ENCODE peak calls at places on chromosomes 11 and 22, in four cellular contexts. A, B, H and T are unnamed samples.
A peak's percentile ranks its signal among the peaks of the same experiment; 100 is the strongest.

GRCh38 chr11:69151811-69152210 is 3.9 kb upstream of the SMIM38 start:
- DNase-seq in A (no peak), H (no peak), B (peak; percentile 49), T (peak; percentile 51)

GRCh38 chr11:68838572-68838964 is 3.1 kb downstream of the CPT1A start:
- DNase-seq in A (no peak), H (no peak), B (no peak), T (no peak)

GRCh38 chr22:41021655-41022454 is 70.5 kb upstream of the EP300 start:
- DNase-seq in B (peak; percentile 73), A (peak; percentile 16), H (no peak), T (peak; percentile 68)

GRCh38 chr11:31326470-31327148 is 42.9 kb downstream of the DCDC1 start:
- DNase-seq in H (no peak), B (no peak), A (no peak), T (no peak)

GRCh38 chr11:36073411-36074203 is 129.7 kb downstream of the LDLRAD3 start:
- DNase-seq in B (no peak), A (peak; percentile 92), H (no peak), T (no peak)

GRCh38 chr11:61747389-61748285 is 4.8 kb upstream of the MYRF start:
- DNase-seq in A (peak; percentile 59), B (peak; percentile 77), H (peak; percentile 41), T (peak; percentile 89)

GRCh38 chr11:28903716-28904115 is 795.5 kb downstream of the METTL15 start:
- DNase-seq in B (no peak), H (no peak), A (peak; percentile 3), T (no peak)

GRCh38 chr11:44623716-44624491 is 58.4 kb downstream of the CD82 start:
- DNase-seq in A (peak; percentile 43), H (no peak), B (no peak), T (peak; percentile 20)

GRCh38 chr11:62457474-62457873 is 38.6 kb downstream of the SCGB1A1 start:
- DNase-seq in A (no peak), H (no peak), B (no peak), T (no peak)

GRCh38 chr11:61268588-61269250 is 26.4 kb downstream of the VWCE start:
- DNase-seq in B (no peak), H (no peak), A (no peak), T (no peak)

GRCh38 chr22:35721954-35722353 is 4.3 kb downstream of the APOL5 start:
- DNase-seq in H (no peak), A (no peak), B (no peak), T (no peak)

GRCh38 chr22:49657275-49657973 is 170.2 kb downstream of the BRD1 start:
- DNase-seq in H (no peak), A (no peak), B (peak; percentile 23), T (no peak)

GRCh38 chr11:83335446-83336070 is 49.4 kb upstream of the CCDC90B start:
- DNase-seq in B (no peak), H (no peak), A (no peak), T (no peak)

GRCh38 chr11:68383976-68384501 is 71.6 kb downstream of the LRP5 start:
- DNase-seq in H (peak; percentile 33), B (peak; percentile 73), A (peak; percentile 40), T (peak; percentile 76)

GRCh38 chr22:39960791-39961746 is 872 bp downstream of the TMA7B start:
- DNase-seq in A (peak; percentile 98), H (no peak), B (no peak), T (no peak)

GRCh38 chr11:79241205-79241604 is 199.6 kb downstream of the TENM4 start:
- DNase-seq in A (no peak), H (no peak), B (no peak), T (no peak)

GRCh38 chr11:19768815-19769214 is 56.2 kb downstream of the NAV2 start:
- DNase-seq in H (no peak), A (no peak), B (no peak), T (no peak)

GRCh38 chr11:95723353-95723942 is 66.1 kb downstream of the FAM76B start:
- DNase-seq in A (no peak), H (no peak), B (no peak), T (no peak)

GRCh38 chr22:41474878-41475451 is 6.0 kb downstream of the ACO2 start:
- DNase-seq in A (no peak), H (no peak), B (no peak), T (no peak)

GRCh38 chr22:38700271-38700788 is 413 bp downstream of the JOSD1 start:
- DNase-seq in A (no peak), B (peak; percentile 46), H (no peak), T (no peak)

GRCh38 chr11:4454031-4454430 is 4.9 kb downstream of the OR52K2 start:
- DNase-seq in H (no peak), B (no peak), A (no peak), T (no peak)

GRCh38 chr11:2305140-2305861 is 3.5 kb downstream of the TSPAN32 start:
- DNase-seq in H (peak; percentile 38), A (peak; percentile 58), B (peak; percentile 69), T (peak; percentile 85)

GRCh38 chr11:31805037-31805628 is 6.0 kb downstream of the PAX6 start:
- DNase-seq in A (no peak), B (peak; percentile 55), H (no peak), T (peak; percentile 67)

GRCh38 chr22:37472418-37473006 is 13.7 kb downstream of the MFNG start:
- DNase-seq in H (no peak), B (peak; percentile 53), A (peak; percentile 28), T (peak; percentile 63)

GRCh38 chr11:117010808-117011540 is 87.3 kb downstream of the SIK3 start:
- DNase-seq in H (no peak), B (no peak), A (peak; percentile 92), T (no peak)

GRCh38 chr11:133934599-133935550 is 21.9 kb downstream of the IGSF9B start:
- DNase-seq in B (peak; percentile 84), A (peak; percentile 19), H (no peak), T (no peak)

GRCh38 chr11:110366234-110366633 is 63.5 kb upstream of the FDX1 start:
- DNase-seq in H (no peak), A (peak; percentile 28), B (no peak), T (no peak)

GRCh38 chr11:122632178-122632824 is 23.2 kb upstream of the UBASH3B start:
- DNase-seq in A (no peak), H (no peak), B (peak; percentile 76), T (no peak)

GRCh38 chr11:26584818-26585217 is 12.8 kb upstream of the MUC15 start:
- DNase-seq in B (no peak), A (no peak), H (no peak), T (no peak)

GRCh38 chr11:57478971-57479663 is 18.8 kb downstream of the RTN4RL2 start:
- DNase-seq in A (no peak), H (no peak), B (no peak), T (no peak)

GRCh38 chr11:57481915-57482781 is 21.8 kb downstream of the RTN4RL2 start:
- DNase-seq in A (no peak), H (no peak), B (no peak), T (no peak)

GRCh38 chr11:57481315-57481714 is 21.0 kb downstream of the RTN4RL2 start:
- DNase-seq in B (no peak), H (no peak), A (no peak), T (no peak)

GRCh38 chr11:57479925-57480324 is 19.6 kb downstream of the RTN4RL2 start:
- DNase-seq in B (no peak), H (no peak), A (no peak), T (no peak)

DNA sequence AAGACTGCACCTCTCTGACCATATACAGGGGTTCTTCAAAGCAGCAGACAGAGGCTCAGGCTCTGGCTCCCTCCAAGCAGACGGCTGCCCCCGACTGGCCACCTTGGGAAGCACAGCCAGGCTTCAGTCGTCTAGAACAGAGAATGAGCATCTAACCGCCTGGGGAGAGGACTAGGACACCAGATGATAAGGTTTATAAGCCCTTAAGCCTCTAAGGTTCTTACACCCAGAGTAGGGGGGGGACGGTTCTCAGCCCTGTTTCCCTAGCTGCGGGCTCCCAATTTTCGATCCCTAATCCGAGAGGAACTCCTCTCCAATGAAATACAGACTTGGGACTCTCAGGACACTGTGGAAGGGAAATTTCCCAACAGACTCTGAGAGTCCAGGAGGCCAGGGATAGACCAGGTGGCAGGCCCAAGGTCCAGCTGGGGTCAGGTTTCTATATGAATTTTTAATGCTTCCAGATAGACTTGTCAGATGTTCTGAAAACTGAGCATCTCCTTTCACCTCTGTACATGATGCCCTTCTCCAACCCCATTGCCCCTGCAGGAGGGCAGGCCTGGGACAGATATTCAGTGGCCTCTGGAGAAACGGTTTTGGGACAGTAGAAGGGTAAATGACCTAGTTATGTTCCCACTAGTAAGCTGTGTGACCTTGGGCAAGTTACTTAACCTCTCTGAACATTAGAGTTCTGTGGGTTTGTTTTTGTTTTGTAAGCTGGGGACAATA is 20.2 kb downstream of the RTN4RL2 start:
- DNase-seq in B (peak; percentile 92), A (peak; percentile 25), H (no peak), T (peak; percentile 87)
- H3K4me1 ChIP-seq in B (peaks cover 4% of the 10 kb centered on the region), A (no peaks in the 10 kb centered on the region), H (peaks cover 7% of the 10 kb centered on the region), T (peaks cover under 1% of the 10 kb centered on the region)

DNA sequence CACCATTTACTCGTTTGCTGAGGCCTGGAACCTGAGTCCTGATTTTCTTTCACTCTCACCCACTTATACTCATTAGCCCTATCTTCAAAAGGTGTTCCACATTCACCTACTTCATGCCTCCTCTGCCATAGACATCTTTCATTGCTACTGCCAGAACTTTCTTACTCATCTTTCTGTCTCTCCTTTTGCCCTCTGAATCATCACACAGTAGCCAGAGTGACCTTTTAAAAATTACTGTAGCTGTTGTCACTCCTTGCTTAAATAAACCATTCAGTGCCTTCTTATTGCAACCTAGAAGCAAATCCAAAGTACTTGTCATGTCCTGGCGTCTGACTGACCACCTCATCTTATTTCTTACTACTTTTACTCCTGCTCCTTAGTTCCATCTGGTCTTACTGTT is 38.2 kb downstream of the ATXN10 start:
- DNase-seq in B (no peak), H (no peak), A (peak; percentile 82), T (no peak)
- H4K5ac ChIP-seq in B (no peak overlapping the region), H (no peak overlapping the region), A (no peak overlapping the region), T (no peak overlapping the region)

DNA sequence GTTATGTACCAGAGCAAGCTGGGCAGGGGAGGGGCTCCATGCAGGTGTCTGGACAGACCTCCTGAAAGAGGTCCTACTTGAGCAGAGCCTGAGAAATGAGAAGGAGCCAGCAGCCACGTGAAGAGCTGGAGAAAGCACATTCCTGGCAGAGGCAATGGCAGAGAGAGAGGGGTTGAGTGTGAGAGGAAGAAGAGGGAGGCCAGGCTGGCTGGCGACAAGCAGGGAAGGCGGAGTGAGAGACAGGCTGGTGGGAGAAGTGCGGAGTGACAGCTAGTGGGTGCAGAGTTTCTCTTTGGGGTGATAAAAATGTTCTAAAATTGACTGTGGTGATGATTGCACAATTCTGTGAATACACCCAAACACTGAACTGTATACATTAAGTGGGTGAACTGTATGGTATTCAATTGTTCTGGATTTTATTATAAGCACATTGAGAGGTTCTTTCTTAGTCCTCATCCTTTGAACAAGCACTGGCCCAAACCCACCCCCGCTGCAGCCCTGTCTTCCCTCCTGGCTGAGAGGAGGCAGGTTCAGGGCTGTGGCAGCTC is 29.4 kb downstream of the RPL27A start:
- DNase-seq in A (no peak), H (no peak), B (no peak), T (no peak)
- H3K4me1 ChIP-seq in A (peaks cover 19% of the 10 kb centered on the region), H (peaks cover 7% of the 10 kb centered on the region), B (peaks cover 6% of the 10 kb centered on the region), T (no peaks in the 10 kb centered on the region)

DNA sequence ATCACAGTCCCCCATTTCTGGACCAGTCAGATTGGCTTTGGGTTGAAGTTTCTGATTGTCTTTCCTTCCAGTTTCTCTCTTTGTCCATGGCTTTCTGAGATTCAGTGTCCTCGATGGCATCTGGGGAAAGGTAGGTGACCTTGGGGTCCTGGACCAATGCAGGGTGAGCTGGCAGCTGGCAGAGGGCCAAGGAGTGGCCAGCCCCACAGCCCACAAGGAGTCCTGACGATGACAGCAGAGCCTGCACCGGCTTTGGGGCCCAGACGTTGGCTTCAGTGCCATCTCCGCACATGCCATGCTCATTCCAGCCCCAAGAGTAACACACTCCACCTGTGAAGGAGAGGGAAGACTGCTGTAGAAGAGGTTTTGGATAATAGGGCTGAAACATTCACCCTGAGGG is 53.5 kb downstream of the KCNC1 start:
- DNase-seq in B (no peak), H (no peak), A (no peak), T (no peak)
- H4K5ac ChIP-seq in B (no peak overlapping the region), H (no peak overlapping the region), A (peak overlapping the region; percentile 62), T (no peak overlapping the region)